ENCODE peak calls at places on chromosome 20, in five cellular contexts. V is body of pancreas, D is sigmoid colon, T is prostate gland, Y is ascending aorta. Q is an unnamed sample.

GRCh38 chr20:46552460-46553420 is 2.3 kb upstream of the OCSTAMP start:
- DNase-seq in T (no peak), V (no peak), Y (no peak), D (no peak), Q (no peak)

GRCh38 chr20:47925603-47926002 is 140.3 kb upstream of the SULF2 start:
- DNase-seq in Y (no peak), D (no peak), T (no peak), V (no peak), Q (no peak)

GRCh38 chr20:42530855-42531674 is 658.6 kb downstream of the PTPRT start:
- DNase-seq in V (peak; percentile 17), T (no peak), D (no peak), Y (no peak), Q (no peak)

GRCh38 chr20:55893031-55893430 is 112.3 kb downstream of the CBLN4 start:
- DNase-seq in Y (no peak), D (no peak), V (no peak), T (no peak), Q (no peak)

GRCh38 chr20:18310592-18310991 is 22.3 kb downstream of the ZNF133 start:
- DNase-seq in T (no peak), D (no peak), V (no peak), Y (no peak), Q (no peak)

GRCh38 chr20:36344517-36345132 is 38.5 kb downstream of the DLGAP4 start:
- DNase-seq in T (peak; percentile 8), D (no peak), Y (no peak), V (peak; percentile 50), Q (no peak)

GRCh38 chr20:39849664-39850063 is 839.4 kb downstream of the MAFB start:
- DNase-seq in Y (peak; percentile 11), V (peak; percentile 45), T (peak; percentile 68), D (peak; percentile 89), Q (peak; percentile 28)

GRCh38 chr20:54123587-54124180 is 50.1 kb downstream of the CYP24A1 start:
- DNase-seq in V (peak; percentile 56), Y (no peak), D (no peak), T (peak; percentile 88), Q (peak; percentile 89)

GRCh38 chr20:16301981-16302380 is 271.3 kb downstream of the KIF16B start:
- DNase-seq in D (no peak), Y (no peak), T (no peak), V (no peak), Q (no peak)

GRCh38 chr20:52746768-52747167 is 225.4 kb upstream of the TSHZ2 start:
- DNase-seq in D (no peak), V (no peak), Y (no peak), T (no peak), Q (no peak)
- H3K36me3 ChIP-seq in D (no peaks in the 10 kb centered on the region), V (no peaks in the 10 kb centered on the region), Y (no peaks in the 10 kb centered on the region), T (no peaks in the 10 kb centered on the region), Q (no peaks in the 10 kb centered on the region)

GRCh38 chr20:22579119-22579427 is 5.3 kb downstream of the FOXA2 start:
- DNase-seq in D (no peak), T (no peak), Y (no peak), V (peak; percentile 45), Q (no peak)
- H3K4me3 ChIP-seq in D (no peak overlapping the region), T (no peak overlapping the region), Y (no peak overlapping the region), V (peak overlapping the region; percentile 57), Q (peak overlapping the region; percentile 29)

GRCh38 chr20:20036756-20037155 is 15.5 kb downstream of the CRNKL1 start:
- DNase-seq in T (no peak), D (no peak), Y (no peak), V (no peak), Q (no peak)

GRCh38 chr20:20037960-20038359 is 14.3 kb downstream of the CRNKL1 start:
- DNase-seq in V (no peak), Y (no peak), T (no peak), D (no peak), Q (no peak)

GRCh38 chr20:20034486-20034885 is 17.3 kb downstream of the NAA20 start:
- DNase-seq in D (no peak), T (no peak), V (no peak), Y (no peak), Q (no peak)

DNA sequence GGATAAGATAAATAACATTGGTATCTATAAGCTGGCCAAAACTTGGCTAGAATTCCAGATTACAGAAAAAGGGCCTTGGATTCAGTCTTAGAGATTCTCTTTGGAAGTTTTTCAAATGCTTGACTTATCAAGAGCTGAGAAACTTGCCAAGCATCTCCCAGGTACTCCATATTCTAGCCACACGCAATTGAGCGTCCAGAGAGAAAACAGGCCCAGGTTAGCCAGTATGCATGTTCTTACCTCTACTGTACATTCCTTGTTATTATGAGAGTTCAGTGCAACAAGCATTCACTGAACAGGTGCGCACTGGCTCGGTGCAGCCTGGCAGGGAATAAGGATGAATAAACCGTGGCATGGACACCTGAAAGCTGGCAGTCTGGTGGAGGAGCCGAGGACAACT is 13.7 kb downstream of the CRNKL1 start:
- DNase-seq in D (no peak), Y (no peak), T (no peak), V (no peak), Q (no peak)
- H3K36me3 ChIP-seq in D (peaks cover 95% of the 10 kb centered on the region), Y (peaks cover 100% of the 10 kb centered on the region), T (peaks cover 13% of the 10 kb centered on the region), V (peaks cover 7% of the 10 kb centered on the region), Q (peaks cover 75% of the 10 kb centered on the region)

GRCh38 chr20:49267327-49267726 is 10.5 kb downstream of the ZNFX1 start:
- DNase-seq in D (no peak), Y (no peak), V (no peak), T (no peak), Q (no peak)
- H3K4me3 ChIP-seq in D (no peak overlapping the region), Y (no peak overlapping the region), V (no peak overlapping the region), T (no peak overlapping the region), Q (peak overlapping the region; percentile 32)

GRCh38 chr20:24969203-24970029 is 20.3 kb downstream of the CST7 start:
- DNase-seq in D (peak; percentile 48), V (no peak), T (no peak), Y (no peak), Q (no peak)

GRCh38 chr20:24971702-24972101 is 20.8 kb downstream of the APMAP start:
- DNase-seq in D (peak; percentile 13), V (no peak), Y (no peak), T (no peak), Q (no peak)

GRCh38 chr20:24970030-24970553 is 21.0 kb downstream of the CST7 start:
- DNase-seq in Y (no peak), T (no peak), V (no peak), D (peak; percentile 27), Q (no peak)

GRCh38 chr20:24970743-24971142 is 21.7 kb downstream of the CST7 start:
- DNase-seq in V (no peak), Y (no peak), T (no peak), D (peak; percentile 32), Q (no peak)

GRCh38 chr20:24972341-24972740 is 20.2 kb downstream of the APMAP start:
- DNase-seq in T (no peak), Y (no peak), D (peak; percentile 21), V (no peak), Q (no peak)
- H3K36me3 ChIP-seq in T (peaks cover 4% of the 10 kb centered on the region), Y (peaks cover 74% of the 10 kb centered on the region), D (peaks cover 68% of the 10 kb centered on the region), V (no peaks in the 10 kb centered on the region), Q (peaks cover 71% of the 10 kb centered on the region)